ENCODE peak calls at places on chromosomes 5 and 9, in six cellular contexts. One of them, this sample, is unnamed.

GRCh38 chr9:116482740-116483139 is 204.4 kb upstream of the TRIM32 start:
- DNase-seq in foreskin fibroblast: no peak
- DNase-seq in heart right ventricle: peak
- DNase-seq in fibroblast of lung: peak
- DNase-seq in NAMALWA: no peak
- DNase-seq in stimulated activated CD8-positive, alpha-beta memory T cell treated with anti-CD3 and anti-CD28 coated beads, Interleukin-4, amount 100 ng/mL, for 24 hours: no peak
- DNase-seq in this sample: no peak

GRCh38 chr5:32420506-32420905 is 24.0 kb downstream of the ZFR start:
- DNase-seq in fibroblast of lung: peak
- DNase-seq in stimulated activated CD8-positive, alpha-beta memory T cell treated with anti-CD3 and anti-CD28 coated beads, Interleukin-4, amount 100 ng/mL, for 24 hours: no peak
- DNase-seq in heart right ventricle: no peak
- DNase-seq in NAMALWA: no peak
- DNase-seq in foreskin fibroblast: peak
- DNase-seq in this sample: peak

GRCh38 chr9:109918359-109919163 is 138.6 kb downstream of the PALM2AKAP2 start:
- DNase-seq in NAMALWA: peak
- DNase-seq in fibroblast of lung: no peak
- DNase-seq in heart right ventricle: no peak
- DNase-seq in stimulated activated CD8-positive, alpha-beta memory T cell treated with anti-CD3 and anti-CD28 coated beads, Interleukin-4, amount 100 ng/mL, for 24 hours: no peak
- DNase-seq in foreskin fibroblast: peak
- DNase-seq in this sample: no peak

GRCh38 chr5:172553838-172554344 is 87.2 kb upstream of the NEURL1B start:
- DNase-seq in stimulated activated CD8-positive, alpha-beta memory T cell treated with anti-CD3 and anti-CD28 coated beads, Interleukin-4, amount 100 ng/mL, for 24 hours: no peak
- DNase-seq in NAMALWA: no peak
- DNase-seq in heart right ventricle: no peak
- DNase-seq in fibroblast of lung: no peak
- DNase-seq in foreskin fibroblast: no peak
- DNase-seq in this sample: no peak

GRCh38 chr5:96247097-96247675 is 185.9 kb downstream of the PCSK1 start:
- DNase-seq in stimulated activated CD8-positive, alpha-beta memory T cell treated with anti-CD3 and anti-CD28 coated beads, Interleukin-4, amount 100 ng/mL, for 24 hours: no peak
- DNase-seq in NAMALWA: no peak
- DNase-seq in heart right ventricle: peak
- DNase-seq in foreskin fibroblast: peak
- DNase-seq in fibroblast of lung: peak
- DNase-seq in this sample: peak

GRCh38 chr9:6126377-6126776 is 89.2 kb upstream of the IL33 start:
- DNase-seq in NAMALWA: no peak
- DNase-seq in foreskin fibroblast: no peak
- DNase-seq in stimulated activated CD8-positive, alpha-beta memory T cell treated with anti-CD3 and anti-CD28 coated beads, Interleukin-4, amount 100 ng/mL, for 24 hours: no peak
- DNase-seq in heart right ventricle: no peak
- DNase-seq in fibroblast of lung: no peak
- DNase-seq in this sample: no peak

GRCh38 chr5:138276402-138277054 is 2.1 kb upstream of the GFRA3 start:
- DNase-seq in foreskin fibroblast: no peak
- DNase-seq in heart right ventricle: no peak
- DNase-seq in fibroblast of lung: no peak
- DNase-seq in stimulated activated CD8-positive, alpha-beta memory T cell treated with anti-CD3 and anti-CD28 coated beads, Interleukin-4, amount 100 ng/mL, for 24 hours: no peak
- DNase-seq in NAMALWA: peak
- DNase-seq in this sample: no peak

GRCh38 chr9:93183663-93184438 is at the start of gene WNK2:
- DNase-seq in fibroblast of lung: no peak
- DNase-seq in heart right ventricle: no peak
- DNase-seq in stimulated activated CD8-positive, alpha-beta memory T cell treated with anti-CD3 and anti-CD28 coated beads, Interleukin-4, amount 100 ng/mL, for 24 hours: peak
- DNase-seq in foreskin fibroblast: peak
- DNase-seq in NAMALWA: peak
- DNase-seq in this sample: no peak

GRCh38 chr5:1833264-1834021 is 32.2 kb downstream of the NDUFS6 start:
- DNase-seq in heart right ventricle: no peak
- DNase-seq in stimulated activated CD8-positive, alpha-beta memory T cell treated with anti-CD3 and anti-CD28 coated beads, Interleukin-4, amount 100 ng/mL, for 24 hours: no peak
- DNase-seq in foreskin fibroblast: no peak
- DNase-seq in fibroblast of lung: no peak
- DNase-seq in NAMALWA: no peak
- DNase-seq in this sample: no peak

GRCh38 chr5:78765756-78766411 is 117.3 kb upstream of the LHFPL2 start:
- DNase-seq in foreskin fibroblast: no peak
- DNase-seq in heart right ventricle: no peak
- DNase-seq in fibroblast of lung: no peak
- DNase-seq in stimulated activated CD8-positive, alpha-beta memory T cell treated with anti-CD3 and anti-CD28 coated beads, Interleukin-4, amount 100 ng/mL, for 24 hours: no peak
- DNase-seq in NAMALWA: no peak
- DNase-seq in this sample: no peak

GRCh38 chr9:72680593-72681317 is 159.3 kb downstream of the TMC1 start:
- DNase-seq in stimulated activated CD8-positive, alpha-beta memory T cell treated with anti-CD3 and anti-CD28 coated beads, Interleukin-4, amount 100 ng/mL, for 24 hours: no peak
- DNase-seq in NAMALWA: no peak
- DNase-seq in fibroblast of lung: no peak
- DNase-seq in heart right ventricle: no peak
- DNase-seq in foreskin fibroblast: no peak
- DNase-seq in this sample: no peak

GRCh38 chr9:15317836-15318235 is 10.8 kb upstream of the TTC39B start:
- DNase-seq in NAMALWA: no peak
- DNase-seq in fibroblast of lung: peak
- DNase-seq in stimulated activated CD8-positive, alpha-beta memory T cell treated with anti-CD3 and anti-CD28 coated beads, Interleukin-4, amount 100 ng/mL, for 24 hours: no peak
- DNase-seq in heart right ventricle: no peak
- DNase-seq in foreskin fibroblast: peak
- DNase-seq in this sample: no peak

GRCh38 chr9:95425910-95426551 is 90.7 kb downstream of the PTCH1 start:
- DNase-seq in foreskin fibroblast: peak
- DNase-seq in stimulated activated CD8-positive, alpha-beta memory T cell treated with anti-CD3 and anti-CD28 coated beads, Interleukin-4, amount 100 ng/mL, for 24 hours: no peak
- DNase-seq in fibroblast of lung: peak
- DNase-seq in heart right ventricle: no peak
- DNase-seq in NAMALWA: no peak
- DNase-seq in this sample: no peak

GRCh38 chr5:104015765-104016164 is 453.2 kb upstream of the NUDT12 start:
- DNase-seq in fibroblast of lung: no peak
- DNase-seq in NAMALWA: no peak
- DNase-seq in foreskin fibroblast: no peak
- DNase-seq in heart right ventricle: no peak
- DNase-seq in stimulated activated CD8-positive, alpha-beta memory T cell treated with anti-CD3 and anti-CD28 coated beads, Interleukin-4, amount 100 ng/mL, for 24 hours: no peak
- DNase-seq in this sample: no peak

GRCh38 chr5:122313001-122313402 is 965 bp downstream of the SNCAIP start:
- DNase-seq in heart right ventricle: peak
- DNase-seq in stimulated activated CD8-positive, alpha-beta memory T cell treated with anti-CD3 and anti-CD28 coated beads, Interleukin-4, amount 100 ng/mL, for 24 hours: no peak
- DNase-seq in NAMALWA: no peak
- DNase-seq in foreskin fibroblast: peak
- DNase-seq in fibroblast of lung: peak
- DNase-seq in this sample: no peak

GRCh38 chr9:126347911-126348760 is 21.5 kb downstream of the MVB12B start:
- DNase-seq in stimulated activated CD8-positive, alpha-beta memory T cell treated with anti-CD3 and anti-CD28 coated beads, Interleukin-4, amount 100 ng/mL, for 24 hours: no peak
- DNase-seq in heart right ventricle: no peak
- DNase-seq in fibroblast of lung: no peak
- DNase-seq in NAMALWA: no peak
- DNase-seq in foreskin fibroblast: no peak
- DNase-seq in this sample: no peak

GRCh38 chr5:159178978-159179377 is 30.4 kb downstream of the RNF145 start:
- DNase-seq in heart right ventricle: no peak
- DNase-seq in stimulated activated CD8-positive, alpha-beta memory T cell treated with anti-CD3 and anti-CD28 coated beads, Interleukin-4, amount 100 ng/mL, for 24 hours: no peak
- DNase-seq in NAMALWA: no peak
- DNase-seq in fibroblast of lung: peak
- DNase-seq in foreskin fibroblast: peak
- DNase-seq in this sample: peak

GRCh38 chr5:31459594-31459993 is 72.3 kb downstream of the DROSHA start:
- DNase-seq in NAMALWA: no peak
- DNase-seq in stimulated activated CD8-positive, alpha-beta memory T cell treated with anti-CD3 and anti-CD28 coated beads, Interleukin-4, amount 100 ng/mL, for 24 hours: no peak
- DNase-seq in foreskin fibroblast: peak
- DNase-seq in fibroblast of lung: peak
- DNase-seq in heart right ventricle: no peak
- DNase-seq in this sample: no peak

GRCh38 chr5:55856511-55857246 is 5.5 kb downstream of the IL31RA start:
- DNase-seq in heart right ventricle: no peak
- DNase-seq in stimulated activated CD8-positive, alpha-beta memory T cell treated with anti-CD3 and anti-CD28 coated beads, Interleukin-4, amount 100 ng/mL, for 24 hours: no peak
- DNase-seq in NAMALWA: no peak
- DNase-seq in fibroblast of lung: no peak
- DNase-seq in foreskin fibroblast: no peak
- DNase-seq in this sample: no peak

GRCh38 chr5:89178576-89178975 is 295.6 kb upstream of the MEF2C start:
- DNase-seq in NAMALWA: no peak
- DNase-seq in heart right ventricle: no peak
- DNase-seq in fibroblast of lung: no peak
- DNase-seq in stimulated activated CD8-positive, alpha-beta memory T cell treated with anti-CD3 and anti-CD28 coated beads, Interleukin-4, amount 100 ng/mL, for 24 hours: no peak
- DNase-seq in foreskin fibroblast: no peak
- DNase-seq in this sample: no peak

GRCh38 chr5:113202904-113203716 is 226.5 kb downstream of the DCP2 start:
- DNase-seq in stimulated activated CD8-positive, alpha-beta memory T cell treated with anti-CD3 and anti-CD28 coated beads, Interleukin-4, amount 100 ng/mL, for 24 hours: no peak
- DNase-seq in NAMALWA: no peak
- DNase-seq in heart right ventricle: peak
- DNase-seq in fibroblast of lung: peak
- DNase-seq in foreskin fibroblast: no peak
- DNase-seq in this sample: no peak

GRCh38 chr5:122532035-122532434 is 220.0 kb downstream of the SNCAIP start:
- DNase-seq in stimulated activated CD8-positive, alpha-beta memory T cell treated with anti-CD3 and anti-CD28 coated beads, Interleukin-4, amount 100 ng/mL, for 24 hours: no peak
- DNase-seq in heart right ventricle: no peak
- DNase-seq in NAMALWA: no peak
- DNase-seq in foreskin fibroblast: peak
- DNase-seq in fibroblast of lung: no peak
- DNase-seq in this sample: no peak

GRCh38 chr5:66323142-66323890 is 179.2 kb downstream of the SREK1 start:
- DNase-seq in heart right ventricle: no peak
- DNase-seq in fibroblast of lung: no peak
- DNase-seq in stimulated activated CD8-positive, alpha-beta memory T cell treated with anti-CD3 and anti-CD28 coated beads, Interleukin-4, amount 100 ng/mL, for 24 hours: no peak
- DNase-seq in foreskin fibroblast: no peak
- DNase-seq in NAMALWA: no peak
- DNase-seq in this sample: no peak

GRCh38 chr5:108141676-108142075 is 240.2 kb downstream of the FBXL17 start:
- DNase-seq in stimulated activated CD8-positive, alpha-beta memory T cell treated with anti-CD3 and anti-CD28 coated beads, Interleukin-4, amount 100 ng/mL, for 24 hours: no peak
- DNase-seq in heart right ventricle: no peak
- DNase-seq in NAMALWA: no peak
- DNase-seq in foreskin fibroblast: no peak
- DNase-seq in fibroblast of lung: peak
- DNase-seq in this sample: no peak

GRCh38 chr5:14101922-14102321 is 41.2 kb upstream of the TRIO start:
- DNase-seq in fibroblast of lung: peak
- DNase-seq in NAMALWA: no peak
- DNase-seq in stimulated activated CD8-positive, alpha-beta memory T cell treated with anti-CD3 and anti-CD28 coated beads, Interleukin-4, amount 100 ng/mL, for 24 hours: no peak
- DNase-seq in foreskin fibroblast: peak
- DNase-seq in heart right ventricle: no peak
- DNase-seq in this sample: no peak

GRCh38 chr9:136488247-136489214 is 5.7 kb upstream of the SEC16A start:
- DNase-seq in foreskin fibroblast: peak
- DNase-seq in NAMALWA: peak
- DNase-seq in fibroblast of lung: no peak
- DNase-seq in heart right ventricle: peak
- DNase-seq in stimulated activated CD8-positive, alpha-beta memory T cell treated with anti-CD3 and anti-CD28 coated beads, Interleukin-4, amount 100 ng/mL, for 24 hours: peak
- DNase-seq in this sample: no peak

GRCh38 chr5:115360036-115360685 is 63.7 kb upstream of the CCDC112 start:
- DNase-seq in heart right ventricle: no peak
- DNase-seq in stimulated activated CD8-positive, alpha-beta memory T cell treated with anti-CD3 and anti-CD28 coated beads, Interleukin-4, amount 100 ng/mL, for 24 hours: no peak
- DNase-seq in NAMALWA: no peak
- DNase-seq in foreskin fibroblast: peak
- DNase-seq in fibroblast of lung: peak
- DNase-seq in this sample: no peak

GRCh38 chr5:73454379-73455036 is 5.9 kb upstream of the FOXD1 start:
- DNase-seq in NAMALWA: peak
- DNase-seq in fibroblast of lung: peak
- DNase-seq in heart right ventricle: no peak
- DNase-seq in foreskin fibroblast: peak
- DNase-seq in stimulated activated CD8-positive, alpha-beta memory T cell treated with anti-CD3 and anti-CD28 coated beads, Interleukin-4, amount 100 ng/mL, for 24 hours: no peak
- DNase-seq in this sample: no peak

This sample was measured in GM04504.